ENCODE peak calls at places on chromosomes 16 and 17, in five cellular contexts. R is SJCRH30, N is ovary, U is AG09309, G is heart left ventricle. W is an unnamed sample.
A peak's percentile ranks its signal among the peaks of the same experiment; 100 is the strongest.

GRCh38 chr16:80693553-80693952 is 110.8 kb downstream of the CDYL2 start:
- DNase-seq in G (no peak), N (no peak), U (no peak), R (no peak), W (no peak)

GRCh38 chr17:50290074-50290702 is 15.9 kb downstream of the TMEM92 start:
- DNase-seq in R (no peak), U (peak; percentile 99), N (peak; percentile 63), G (peak; percentile 42), W (peak; percentile 99)

GRCh38 chr17:56108811-56109284 is 44.4 kb upstream of the ANKFN1 start:
- DNase-seq in R (no peak), G (no peak), U (no peak), N (no peak), W (no peak)

GRCh38 chr16:78184554-78185183 is 85.2 kb downstream of the WWOX start:
- DNase-seq in U (no peak), G (no peak), R (peak; percentile 54), N (no peak), W (no peak)

GRCh38 chr16:297832-298231 is 14.9 kb downstream of the PDIA2 start:
- DNase-seq in G (no peak), N (no peak), U (no peak), R (no peak), W (no peak)

GRCh38 chr17:64499805-64500486 is 3.1 kb upstream of the POLG2 start:
- DNase-seq in N (no peak), G (no peak), U (no peak), R (no peak), W (no peak)

GRCh38 chr17:28720247-28720996 is 637 bp downstream of the RPL23A start:
- DNase-seq in G (no peak), N (no peak), U (no peak), R (no peak), W (no peak)

GRCh38 chr16:57675752-57676623 is 7.9 kb downstream of the ADGRG3 start:
- DNase-seq in U (no peak), N (no peak), R (no peak), G (no peak), W (no peak)

GRCh38 chr17:32517982-32518381 is 31.2 kb downstream of the CDK5R1 start:
- DNase-seq in N (no peak), R (no peak), U (no peak), G (no peak), W (no peak)

GRCh38 chr17:40191237-40192208 is 14.3 kb downstream of the RAPGEFL1 start:
- DNase-seq in N (peak; percentile 77), G (peak; percentile 71), U (no peak), R (no peak), W (peak; percentile 24)

GRCh38 chr16:65071371-65072311 is 50.2 kb downstream of the CDH11 start:
- DNase-seq in N (peak; percentile 55), G (peak; percentile 16), R (peak; percentile 85), U (no peak), W (peak; percentile 22)

GRCh38 chr17:57025876-57026275 is 47.9 kb downstream of the SCPEP1 start:
- DNase-seq in R (no peak), N (no peak), G (no peak), U (no peak), W (no peak)

GRCh38 chr16:10688291-10688690 is 6.4 kb downstream of the TEKT5 start:
- DNase-seq in N (no peak), R (no peak), U (no peak), G (no peak), W (no peak)

GRCh38 chr17:81837641-81838040 is 2.8 kb upstream of the PPP1R27 start:
- DNase-seq in U (no peak), G (no peak), R (no peak), N (no peak), W (no peak)

GRCh38 chr16:23597003-23597756 is 1.1 kb upstream of the NDUFAB1 start:
- DNase-seq in U (no peak), R (peak; percentile 16), N (no peak), G (no peak), W (no peak)

GRCh38 chr16:30041841-30042240 is 10.8 kb upstream of the TLCD3B start:
- DNase-seq in G (no peak), N (no peak), U (no peak), R (peak; percentile 47), W (no peak)

DNA sequence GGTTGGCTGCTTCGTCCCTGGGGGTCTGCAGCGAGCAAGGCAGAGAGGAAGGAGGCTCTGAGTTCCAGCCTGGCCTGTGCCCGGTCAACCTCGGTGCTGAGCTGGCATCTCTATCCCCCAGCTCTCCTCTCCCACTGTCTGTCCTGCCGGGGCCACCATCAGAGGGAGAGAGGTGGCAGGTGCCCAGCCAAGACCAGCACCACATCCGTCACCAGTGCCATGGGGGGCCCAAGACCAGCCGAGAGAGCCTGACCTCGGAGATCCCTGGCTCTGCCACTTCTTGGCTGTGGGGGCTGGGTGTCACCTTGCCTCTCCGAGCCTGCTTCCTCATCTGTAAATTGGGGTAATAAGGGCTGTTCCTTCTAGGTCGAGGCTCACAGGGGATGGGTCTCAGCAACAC is 560 bp upstream of the P2RX1 start:
- DNase-seq in G (no peak), U (no peak), R (no peak), N (no peak), W (no peak)
- H3K4me3 ChIP-seq in G (no peak overlapping the region), U (no peak overlapping the region), R (no peak overlapping the region), N (no peak overlapping the region), W (no peak overlapping the region)

DNA sequence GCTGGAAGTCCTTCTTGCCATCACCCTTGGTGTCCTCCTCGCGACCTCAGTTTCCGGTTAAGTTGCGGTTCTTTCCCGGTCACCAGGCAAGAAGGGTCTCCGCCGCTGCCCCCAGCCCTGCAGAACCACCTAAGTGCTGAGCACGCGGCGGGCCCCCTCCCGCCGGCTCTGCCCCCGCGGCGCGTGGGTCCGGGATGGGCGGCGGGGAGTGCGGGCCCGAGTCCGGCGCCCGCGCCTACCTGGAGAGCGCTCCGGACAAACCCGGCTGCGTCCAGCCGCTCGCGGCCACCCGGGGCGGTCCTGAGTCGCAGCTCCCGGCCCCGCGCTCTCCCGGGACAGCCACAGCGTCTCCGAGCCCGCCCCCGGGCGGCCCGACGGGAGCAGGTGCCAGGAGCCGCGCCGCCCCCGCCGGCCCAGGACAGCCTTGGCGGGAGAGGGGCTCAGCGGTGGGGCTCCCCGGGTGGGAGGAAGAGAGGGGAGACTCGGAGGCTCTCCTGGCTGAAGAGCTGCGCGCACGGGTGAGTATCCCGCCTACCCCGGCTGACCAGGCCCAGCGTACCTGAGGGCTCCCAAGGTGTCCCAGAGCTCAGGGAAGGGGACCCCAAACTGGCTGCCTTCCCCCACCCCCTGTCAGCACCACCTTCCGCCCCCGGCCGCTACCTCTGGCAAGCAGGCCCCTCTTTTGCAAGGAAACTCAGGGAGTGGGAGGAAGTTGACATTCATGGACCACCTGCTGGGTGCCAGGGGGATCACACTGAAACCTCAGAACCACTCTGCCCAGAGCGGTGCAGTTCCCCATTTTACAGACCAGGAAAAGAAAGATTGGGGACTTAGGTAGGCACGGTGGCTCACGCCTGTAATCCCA is 22.2 kb upstream of the C17orf113 start:
- DNase-seq in U (no peak), G (no peak), R (no peak), N (no peak), W (no peak)
- H3K4me3 ChIP-seq in U (no peak overlapping the region), G (peak overlapping the region; percentile 19), R (peak overlapping the region; percentile 38), N (peak overlapping the region; percentile 3), W (peak overlapping the region; percentile 21)

DNA sequence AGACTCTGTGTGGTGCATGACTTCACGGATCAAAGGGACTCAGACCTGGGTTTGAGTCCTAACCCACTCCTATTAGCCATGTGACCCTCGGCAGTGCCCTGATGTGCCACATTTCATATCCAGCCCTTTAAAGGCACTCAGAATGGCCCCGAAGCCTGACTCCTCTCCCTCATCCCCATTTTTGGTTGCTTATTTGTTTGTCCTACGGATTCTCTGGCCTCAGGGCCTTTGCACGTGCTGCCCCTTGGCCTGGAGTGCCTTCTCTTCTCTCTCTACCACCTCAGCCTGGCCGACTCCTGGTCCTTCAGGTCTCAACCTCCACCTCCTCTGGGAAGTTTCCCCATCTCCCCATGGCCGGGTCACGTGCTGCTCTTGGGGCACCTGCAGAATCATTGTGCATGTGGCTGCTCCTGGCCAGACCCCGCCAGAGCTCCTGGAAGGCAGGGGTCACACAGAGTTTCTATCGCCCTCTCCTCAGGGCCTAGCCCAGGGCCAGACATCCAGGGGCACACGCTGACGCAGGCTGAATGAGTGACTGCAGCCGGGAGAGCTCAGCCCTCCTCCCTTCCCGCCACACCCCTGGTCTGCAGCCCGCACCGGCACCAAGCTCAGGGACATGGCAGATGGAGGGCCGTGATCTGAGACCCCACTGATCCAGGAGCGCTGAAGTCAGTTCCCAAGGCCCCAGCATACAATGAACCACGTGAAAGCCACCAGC is 22.0 kb upstream of the CIBAR2 start:
- DNase-seq in R (no peak), G (peak; percentile 13), U (no peak), N (no peak), W (no peak)
- H3K4me3 ChIP-seq in R (peak overlapping the region; percentile 61), G (no peak overlapping the region), U (no peak overlapping the region), N (no peak overlapping the region), W (no peak overlapping the region)

DNA sequence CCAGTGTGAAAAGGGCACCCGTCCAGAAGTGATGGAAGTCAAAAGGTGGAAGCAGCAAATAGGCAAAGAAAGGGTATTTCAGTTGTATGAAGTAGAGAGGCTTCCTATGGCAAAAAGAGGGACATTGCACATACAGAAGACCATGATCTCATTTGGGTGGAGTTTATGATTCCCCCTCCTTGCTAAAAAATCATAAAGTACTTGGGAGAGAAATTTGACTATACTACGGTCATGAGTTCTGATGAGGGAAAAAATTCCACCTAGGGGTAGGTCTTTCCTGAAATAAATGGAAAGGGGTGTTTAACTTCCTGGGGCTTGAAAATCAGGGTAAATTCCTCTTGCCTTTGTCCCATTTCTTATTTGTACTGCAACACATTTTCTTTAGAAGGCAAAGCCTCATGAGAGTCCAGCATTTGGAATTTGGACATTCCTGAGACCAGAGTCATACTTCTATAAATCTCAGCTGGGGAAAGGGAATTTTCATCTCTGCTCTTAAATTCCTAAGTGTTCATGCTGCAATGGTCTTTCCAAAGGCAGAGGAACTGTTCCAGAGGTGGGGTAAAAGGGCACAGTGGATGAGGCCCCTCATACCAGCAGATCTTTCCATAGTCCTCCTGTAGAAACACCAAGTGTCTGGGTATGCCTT is 5.8 kb downstream of the LYRM1 start:
- DNase-seq in R (no peak), N (no peak), U (peak; percentile 78), G (no peak), W (peak; percentile 74)
- H3K4me3 ChIP-seq in R (no peak overlapping the region), N (no peak overlapping the region), U (no peak overlapping the region), G (no peak overlapping the region), W (no peak overlapping the region)

GRCh38 chr16:14186954-14187306 is 115.8 kb downstream of the MRTFB start:
- DNase-seq in R (no peak), N (no peak), G (no peak), U (no peak), W (no peak)
- H3K4me3 ChIP-seq in R (no peak overlapping the region), N (peak overlapping the region; percentile 28), G (peak overlapping the region; percentile 42), U (peak overlapping the region; percentile 44), W (peak overlapping the region; percentile 51)

W was measured in skeletal muscle cell.